ENCODE peak calls at places on chromosome 12, in five cellular contexts. Z is upper lobe of right lung, K is neural progenitor cell, J is PC-3, Q is endodermal cell. I is an unnamed sample.

GRCh38 chr12:54579696-54580333 is 8.6 kb downstream of the PPP1R1A start:
- DNase-seq in Z (peak), K (peak), J (peak), Q (peak), I (peak)

GRCh38 chr12:90335561-90335960 is 619.4 kb downstream of the CCER1 start:
- DNase-seq in Z (no peak), K (no peak), J (no peak), Q (no peak), I (no peak)

GRCh38 chr12:22938323-22938722 is 313.4 kb downstream of the ETNK1 start:
- DNase-seq in Z (no peak), K (no peak), J (no peak), Q (no peak), I (no peak)

GRCh38 chr12:108832730-108833354 is 24.5 kb downstream of the SSH1 start:
- DNase-seq in Z (no peak), K (no peak), J (peak), Q (no peak), I (no peak)

GRCh38 chr12:124480469-124481256 is 86.7 kb downstream of the NCOR2 start:
- DNase-seq in Z (no peak), K (no peak), J (peak), Q (no peak), I (peak)

GRCh38 chr12:109458086-109458485 is 19.0 kb downstream of the KCTD10 start:
- DNase-seq in Z (no peak), K (no peak), J (peak), Q (no peak), I (no peak)

GRCh38 chr12:40152783-40153383 is 47.0 kb upstream of the SLC2A13 start:
- DNase-seq in Z (no peak), K (peak), J (peak), Q (peak), I (peak)

GRCh38 chr12:127245437-127245836 is 1021.5 kb upstream of the TMEM132C start:
- DNase-seq in Z (no peak), K (no peak), J (peak), Q (no peak), I (no peak)

GRCh38 chr12:116138781-116139180 is 138.7 kb downstream of the MED13L start:
- DNase-seq in Z (no peak), K (no peak), J (no peak), Q (no peak), I (no peak)

GRCh38 chr12:122841544-122842321 is 6.5 kb downstream of the HIP1R start:
- DNase-seq in Z (no peak), K (no peak), J (peak), Q (peak), I (no peak)

GRCh38 chr12:78406776-78407335 is 457.7 kb upstream of the SYT1 start:
- DNase-seq in Z (no peak), K (no peak), J (no peak), Q (no peak), I (peak)

GRCh38 chr12:52235822-52236291 is 2.8 kb downstream of the KRT7 start:
- DNase-seq in Z (no peak), K (no peak), J (peak), Q (no peak), I (peak)

GRCh38 chr12:112294793-112295192 is 87.4 kb downstream of the HECTD4 start:
- DNase-seq in Z (no peak), K (no peak), J (peak), Q (no peak), I (no peak)
- TF ChIP-seq CTCF in Z (no peak), K (no peak), J (peak), Q (no peak), I (no peak)

GRCh38 chr12:63098851-63099250 is 52.1 kb downstream of the AVPR1A start:
- DNase-seq in Z (no peak), K (peak), J (peak), Q (no peak), I (no peak)
- TF ChIP-seq CTCF in Z (no peak), K (no peak), J (peak), Q (peak), I (no peak)

DNA sequence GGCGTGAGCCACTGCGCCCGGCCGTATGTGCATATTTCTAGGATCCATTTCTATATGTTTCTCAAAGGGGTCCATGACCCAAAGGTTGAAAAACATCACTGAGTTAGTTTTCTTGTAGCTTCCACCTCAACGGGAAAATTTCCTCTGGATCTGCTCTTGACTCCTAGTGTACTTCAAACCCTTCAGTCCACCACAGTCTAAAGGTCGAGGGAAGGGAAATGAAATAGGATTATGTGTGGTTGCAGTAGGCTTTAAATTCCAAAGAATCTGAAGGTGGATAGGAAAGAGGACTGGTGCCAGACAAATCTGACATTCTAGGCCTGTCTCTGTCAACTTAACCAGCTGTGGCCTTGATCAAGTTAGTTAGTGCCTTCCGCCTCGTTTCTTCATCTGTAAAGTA is 1.7 kb upstream of the SUOX start:
- DNase-seq in Z (no peak), K (no peak), J (no peak), Q (no peak), I (no peak)
- TF ChIP-seq CTCF in Z (no peak), K (no peak), J (no peak), Q (no peak), I (no peak)

DNA sequence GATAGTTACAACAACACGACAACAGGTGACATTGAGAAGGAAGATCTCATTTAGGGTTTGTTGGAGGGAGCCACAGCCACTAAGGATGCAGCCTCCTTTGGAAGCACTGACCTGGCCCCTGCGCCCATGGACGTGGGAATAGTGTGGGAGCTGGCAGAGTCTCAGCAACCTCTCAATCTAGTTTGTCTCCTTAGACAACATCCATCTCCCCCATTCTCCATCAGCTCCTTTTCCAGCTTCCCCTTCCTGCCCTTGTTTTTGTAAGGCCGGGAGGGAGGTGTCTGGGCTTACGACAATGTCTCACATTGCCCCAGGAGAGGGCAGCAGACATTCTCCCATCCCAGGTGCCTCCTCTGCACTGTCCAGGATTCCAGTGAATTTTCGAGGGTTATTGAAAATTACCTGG is 170.2 kb upstream of the PZP start:
- DNase-seq in Z (no peak), K (peak), J (peak), Q (peak), I (no peak)
- TF ChIP-seq CTCF in Z (no peak), K (peak), J (peak), Q (peak), I (peak)

GRCh38 chr12:112803620-112804279 is 12.2 kb downstream of the RPH3A start:
- DNase-seq in Z (no peak), K (no peak), J (no peak), Q (peak), I (no peak)
- TF ChIP-seq CTCF in Z (no peak), K (peak), J (peak), Q (peak), I (no peak)

I was measured in GM20000.